ENCODE peak calls at places on chromosomes 2 and 18, in nine cellular contexts. One of them, this sample, is unnamed. For H3K9me3, the result is how much of the 10 kb centered on the place peaks cover.

GRCh38 chr2:162908567-162908966 is 70.0 kb upstream of the KCNH7 start:
- DNase-seq in lower lobe of right lung: no peak
- DNase-seq in A549: no peak
- DNase-seq in heart left ventricle: no peak
- DNase-seq in PC-3: no peak
- DNase-seq in Caco-2: no peak
- DNase-seq in WERI-Rb-1: no peak
- DNase-seq in heart right ventricle: no peak
- DNase-seq in cardiac muscle cell: no peak
- DNase-seq in this sample: no peak

GRCh38 chr18:79799619-79800352 is 2.0 kb downstream of the KCNG2 start:
- DNase-seq in PC-3: no peak
- DNase-seq in cardiac muscle cell: no peak
- DNase-seq in Caco-2: no peak
- DNase-seq in heart left ventricle: no peak
- DNase-seq in lower lobe of right lung: no peak
- DNase-seq in WERI-Rb-1: peak
- DNase-seq in A549: no peak
- DNase-seq in heart right ventricle: no peak
- DNase-seq in this sample: no peak

GRCh38 chr2:45169339-45170190 is 160.3 kb upstream of the SIX2 start:
- DNase-seq in PC-3: peak
- DNase-seq in A549: peak
- DNase-seq in Caco-2: no peak
- DNase-seq in WERI-Rb-1: peak
- DNase-seq in cardiac muscle cell: peak
- DNase-seq in lower lobe of right lung: no peak
- DNase-seq in heart right ventricle: peak
- DNase-seq in heart left ventricle: no peak
- DNase-seq in this sample: no peak

GRCh38 chr2:11748861-11749645 is 2.6 kb downstream of the LPIN1 start:
- DNase-seq in Caco-2: no peak
- DNase-seq in PC-3: no peak
- DNase-seq in heart left ventricle: no peak
- DNase-seq in heart right ventricle: no peak
- DNase-seq in lower lobe of right lung: no peak
- DNase-seq in WERI-Rb-1: no peak
- DNase-seq in cardiac muscle cell: no peak
- DNase-seq in A549: no peak
- DNase-seq in this sample: no peak

GRCh38 chr2:108586116-108586515 is 51.8 kb downstream of the LIMS1 start:
- DNase-seq in PC-3: peak
- DNase-seq in cardiac muscle cell: no peak
- DNase-seq in A549: no peak
- DNase-seq in heart left ventricle: no peak
- DNase-seq in Caco-2: no peak
- DNase-seq in WERI-Rb-1: no peak
- DNase-seq in heart right ventricle: no peak
- DNase-seq in lower lobe of right lung: no peak
- DNase-seq in this sample: no peak

GRCh38 chr2:127707890-127708648 is 6.8 kb downstream of the SFT2D3 start:
- DNase-seq in heart right ventricle: no peak
- DNase-seq in A549: no peak
- DNase-seq in PC-3: no peak
- DNase-seq in cardiac muscle cell: no peak
- DNase-seq in WERI-Rb-1: no peak
- DNase-seq in lower lobe of right lung: no peak
- DNase-seq in heart left ventricle: no peak
- DNase-seq in Caco-2: no peak
- DNase-seq in this sample: no peak

GRCh38 chr2:145022671-145023330 is 502.9 kb upstream of the ZEB2 start:
- DNase-seq in cardiac muscle cell: no peak
- DNase-seq in Caco-2: no peak
- DNase-seq in heart left ventricle: no peak
- DNase-seq in PC-3: no peak
- DNase-seq in lower lobe of right lung: no peak
- DNase-seq in WERI-Rb-1: no peak
- DNase-seq in heart right ventricle: no peak
- DNase-seq in A549: peak
- DNase-seq in this sample: no peak

GRCh38 chr2:219205165-219205538 is 1.4 kb upstream of the ZFAND2B start:
- DNase-seq in cardiac muscle cell: no peak
- DNase-seq in PC-3: no peak
- DNase-seq in heart right ventricle: no peak
- DNase-seq in A549: no peak
- DNase-seq in lower lobe of right lung: no peak
- DNase-seq in WERI-Rb-1: no peak
- DNase-seq in Caco-2: no peak
- DNase-seq in heart left ventricle: peak
- DNase-seq in this sample: no peak

GRCh38 chr2:168766600-168766999 is 35.8 kb upstream of the NOSTRIN start:
- DNase-seq in Caco-2: peak
- DNase-seq in cardiac muscle cell: no peak
- DNase-seq in A549: no peak
- DNase-seq in WERI-Rb-1: no peak
- DNase-seq in heart right ventricle: no peak
- DNase-seq in lower lobe of right lung: no peak
- DNase-seq in heart left ventricle: no peak
- DNase-seq in PC-3: peak
- DNase-seq in this sample: no peak

GRCh38 chr2:85243101-85244072 is 84.4 kb downstream of the TGOLN2 start:
- DNase-seq in lower lobe of right lung: peak
- DNase-seq in A549: peak
- DNase-seq in heart left ventricle: peak
- DNase-seq in Caco-2: peak
- DNase-seq in cardiac muscle cell: peak
- DNase-seq in heart right ventricle: peak
- DNase-seq in PC-3: peak
- DNase-seq in WERI-Rb-1: peak
- DNase-seq in this sample: no peak

GRCh38 chr2:241666627-241667400 is 19.8 kb downstream of the DTYMK start:
- DNase-seq in heart right ventricle: no peak
- DNase-seq in PC-3: no peak
- DNase-seq in WERI-Rb-1: peak
- DNase-seq in heart left ventricle: no peak
- DNase-seq in lower lobe of right lung: no peak
- DNase-seq in A549: no peak
- DNase-seq in Caco-2: no peak
- DNase-seq in cardiac muscle cell: peak
- DNase-seq in this sample: no peak

GRCh38 chr2:237400199-237400598 is 13.8 kb downstream of the COL6A3 start:
- DNase-seq in heart left ventricle: no peak
- DNase-seq in A549: no peak
- DNase-seq in WERI-Rb-1: no peak
- DNase-seq in PC-3: no peak
- DNase-seq in lower lobe of right lung: no peak
- DNase-seq in heart right ventricle: no peak
- DNase-seq in Caco-2: no peak
- DNase-seq in cardiac muscle cell: no peak
- DNase-seq in this sample: no peak

GRCh38 chr2:46806526-46806925 is 109.1 kb downstream of the MCFD2 start:
- DNase-seq in cardiac muscle cell: no peak
- DNase-seq in lower lobe of right lung: no peak
- DNase-seq in WERI-Rb-1: no peak
- DNase-seq in heart left ventricle: no peak
- DNase-seq in PC-3: peak
- DNase-seq in heart right ventricle: no peak
- DNase-seq in A549: no peak
- DNase-seq in Caco-2: no peak
- DNase-seq in this sample: no peak

GRCh38 chr18:21703241-21703820 is 1.2 kb downstream of the ABHD3 start:
- DNase-seq in Caco-2: no peak
- DNase-seq in heart right ventricle: no peak
- DNase-seq in lower lobe of right lung: no peak
- DNase-seq in PC-3: peak
- DNase-seq in heart left ventricle: no peak
- DNase-seq in WERI-Rb-1: no peak
- DNase-seq in cardiac muscle cell: no peak
- DNase-seq in A549: no peak
- DNase-seq in this sample: no peak

GRCh38 chr2:111624401-111625156 is 259.4 kb downstream of the ANAPC1 start:
- DNase-seq in Caco-2: no peak
- DNase-seq in lower lobe of right lung: no peak
- DNase-seq in heart left ventricle: no peak
- DNase-seq in cardiac muscle cell: no peak
- DNase-seq in PC-3: no peak
- DNase-seq in A549: peak
- DNase-seq in WERI-Rb-1: no peak
- DNase-seq in heart right ventricle: no peak
- DNase-seq in this sample: no peak

GRCh38 chr18:34595673-34596072 is 114.4 kb upstream of the DTNA start:
- DNase-seq in A549: peak
- DNase-seq in lower lobe of right lung: no peak
- DNase-seq in WERI-Rb-1: peak
- DNase-seq in heart left ventricle: no peak
- DNase-seq in Caco-2: no peak
- DNase-seq in heart right ventricle: no peak
- DNase-seq in cardiac muscle cell: no peak
- DNase-seq in PC-3: peak
- DNase-seq in this sample: no peak

GRCh38 chr2:173898996-173899395 is 66.2 kb downstream of the SP3 start:
- DNase-seq in WERI-Rb-1: no peak
- DNase-seq in PC-3: no peak
- DNase-seq in A549: no peak
- DNase-seq in heart left ventricle: no peak
- DNase-seq in heart right ventricle: no peak
- DNase-seq in cardiac muscle cell: no peak
- DNase-seq in Caco-2: no peak
- DNase-seq in lower lobe of right lung: no peak
- DNase-seq in this sample: no peak

GRCh38 chr2:136582631-136583205 is 182.6 kb upstream of the THSD7B start:
- DNase-seq in heart right ventricle: peak
- DNase-seq in PC-3: peak
- DNase-seq in heart left ventricle: peak
- DNase-seq in cardiac muscle cell: peak
- DNase-seq in lower lobe of right lung: no peak
- DNase-seq in A549: peak
- DNase-seq in WERI-Rb-1: no peak
- DNase-seq in Caco-2: peak
- DNase-seq in this sample: no peak

GRCh38 chr2:31696068-31696467 is 115.3 kb upstream of the SRD5A2 start:
- DNase-seq in A549: peak
- DNase-seq in heart left ventricle: no peak
- DNase-seq in PC-3: no peak
- DNase-seq in lower lobe of right lung: no peak
- DNase-seq in heart right ventricle: no peak
- DNase-seq in Caco-2: no peak
- DNase-seq in WERI-Rb-1: no peak
- DNase-seq in cardiac muscle cell: no peak
- DNase-seq in this sample: no peak
- H3K9me3 ChIP-seq in A549: under half
- H3K9me3 ChIP-seq in heart left ventricle: half or more
- H3K9me3 ChIP-seq in PC-3: under half
- H3K9me3 ChIP-seq in lower lobe of right lung: under half
- H3K9me3 ChIP-seq in heart right ventricle: half or more
- H3K9me3 ChIP-seq in Caco-2: half or more
- H3K9me3 ChIP-seq in WERI-Rb-1: under half
- H3K9me3 ChIP-seq in cardiac muscle cell: under half
- H3K9me3 ChIP-seq in this sample: under half

GRCh38 chr2:239916205-239917127 is 108.7 kb downstream of the NDUFA10 start:
- DNase-seq in lower lobe of right lung: no peak
- DNase-seq in cardiac muscle cell: no peak
- DNase-seq in heart left ventricle: no peak
- DNase-seq in PC-3: no peak
- DNase-seq in WERI-Rb-1: no peak
- DNase-seq in A549: no peak
- DNase-seq in Caco-2: no peak
- DNase-seq in heart right ventricle: no peak
- DNase-seq in this sample: no peak

GRCh38 chr2:239917957-239918481 is 107.1 kb downstream of the NDUFA10 start:
- DNase-seq in WERI-Rb-1: no peak
- DNase-seq in lower lobe of right lung: no peak
- DNase-seq in cardiac muscle cell: no peak
- DNase-seq in heart left ventricle: no peak
- DNase-seq in Caco-2: no peak
- DNase-seq in heart right ventricle: no peak
- DNase-seq in PC-3: no peak
- DNase-seq in A549: no peak
- DNase-seq in this sample: no peak

GRCh38 chr2:239918749-239919148 is 106.4 kb downstream of the NDUFA10 start:
- DNase-seq in PC-3: no peak
- DNase-seq in heart left ventricle: no peak
- DNase-seq in Caco-2: no peak
- DNase-seq in WERI-Rb-1: no peak
- DNase-seq in A549: no peak
- DNase-seq in cardiac muscle cell: no peak
- DNase-seq in heart right ventricle: no peak
- DNase-seq in lower lobe of right lung: no peak
- DNase-seq in this sample: no peak

GRCh38 chr2:239919779-239920545 is 105.2 kb downstream of the NDUFA10 start:
- DNase-seq in WERI-Rb-1: no peak
- DNase-seq in PC-3: no peak
- DNase-seq in heart left ventricle: no peak
- DNase-seq in cardiac muscle cell: no peak
- DNase-seq in Caco-2: no peak
- DNase-seq in lower lobe of right lung: no peak
- DNase-seq in A549: no peak
- DNase-seq in heart right ventricle: peak
- DNase-seq in this sample: no peak

GRCh38 chr2:239917128-239917956 is 107.8 kb downstream of the NDUFA10 start:
- DNase-seq in A549: peak
- DNase-seq in WERI-Rb-1: no peak
- DNase-seq in cardiac muscle cell: no peak
- DNase-seq in heart right ventricle: no peak
- DNase-seq in lower lobe of right lung: no peak
- DNase-seq in PC-3: no peak
- DNase-seq in Caco-2: no peak
- DNase-seq in heart left ventricle: no peak
- DNase-seq in this sample: no peak
- H3K9me3 ChIP-seq in A549: half or more
- H3K9me3 ChIP-seq in WERI-Rb-1: under half
- H3K9me3 ChIP-seq in cardiac muscle cell: under half
- H3K9me3 ChIP-seq in heart right ventricle: under half
- H3K9me3 ChIP-seq in lower lobe of right lung: under half
- H3K9me3 ChIP-seq in PC-3: under half
- H3K9me3 ChIP-seq in Caco-2: under half
- H3K9me3 ChIP-seq in heart left ventricle: under half
- H3K9me3 ChIP-seq in this sample: under half

DNA sequence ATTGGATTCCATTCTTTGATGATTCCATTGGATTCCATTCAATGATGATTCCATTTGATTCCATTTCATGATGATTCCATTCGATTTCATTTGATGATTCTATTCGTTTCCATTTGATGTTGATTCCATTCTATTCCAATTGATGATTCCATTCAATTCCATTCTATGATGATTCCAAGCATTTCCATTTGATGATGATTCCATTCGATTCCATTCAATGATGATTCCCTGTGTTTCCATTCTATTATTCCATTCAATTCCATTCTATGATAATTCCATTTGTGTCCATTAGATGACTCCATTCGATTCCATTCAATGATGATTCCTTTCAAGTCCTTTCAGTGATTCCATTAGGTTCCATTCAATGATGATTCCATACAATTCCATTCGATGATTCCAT is 1090.5 kb downstream of the RPIA start:
- DNase-seq in heart right ventricle: no peak
- DNase-seq in lower lobe of right lung: no peak
- DNase-seq in heart left ventricle: no peak
- DNase-seq in PC-3: no peak
- DNase-seq in A549: no peak
- DNase-seq in WERI-Rb-1: no peak
- DNase-seq in Caco-2: no peak
- DNase-seq in cardiac muscle cell: no peak
- DNase-seq in this sample: no peak
- H3K9me3 ChIP-seq in heart right ventricle: half or more
- H3K9me3 ChIP-seq in lower lobe of right lung: half or more
- H3K9me3 ChIP-seq in heart left ventricle: half or more
- H3K9me3 ChIP-seq in PC-3: half or more
- H3K9me3 ChIP-seq in A549: under half
- H3K9me3 ChIP-seq in WERI-Rb-1: half or more
- H3K9me3 ChIP-seq in Caco-2: under half
- H3K9me3 ChIP-seq in cardiac muscle cell: half or more
- H3K9me3 ChIP-seq in this sample: under half

GRCh38 chr18:13416848-13417247 is 198.3 kb downstream of the LDLRAD4 start:
- DNase-seq in WERI-Rb-1: no peak
- DNase-seq in cardiac muscle cell: no peak
- DNase-seq in PC-3: no peak
- DNase-seq in heart right ventricle: no peak
- DNase-seq in A549: no peak
- DNase-seq in heart left ventricle: no peak
- DNase-seq in lower lobe of right lung: no peak
- DNase-seq in Caco-2: no peak
- DNase-seq in this sample: no peak
- H3K9me3 ChIP-seq in WERI-Rb-1: under half
- H3K9me3 ChIP-seq in cardiac muscle cell: under half
- H3K9me3 ChIP-seq in PC-3: under half
- H3K9me3 ChIP-seq in heart right ventricle: under half
- H3K9me3 ChIP-seq in A549: under half
- H3K9me3 ChIP-seq in heart left ventricle: under half
- H3K9me3 ChIP-seq in lower lobe of right lung: under half
- H3K9me3 ChIP-seq in Caco-2: under half
- H3K9me3 ChIP-seq in this sample: under half